ENCODE peak calls at places on chromosomes 13 and 19, in nine cellular contexts. A, T, X, S, P, R, H, W and L are unnamed samples.

GRCh38 chr13:21124853-21125252 is 51.5 kb downstream of the SKA3 start:
- DNase-seq in A (no peak), T (peak; percentile 4), X (peak; percentile 62), S (peak; percentile 25), P (no peak), R (no peak), H (no peak), W (no peak), L (no peak)

GRCh38 chr19:5805465-5806132 is 732 bp downstream of the NRTN start:
- DNase-seq in A (peak; percentile 84), T (peak; percentile 70), X (peak; percentile 57), S (peak; percentile 72), P (no peak), R (no peak), H (peak; percentile 82), W (peak; percentile 49), L (no peak)

GRCh38 chr19:49553451-49554271 is 25.9 kb downstream of the RCN3 start:
- DNase-seq in A (no peak), T (peak; percentile 75), X (peak; percentile 76), S (peak; percentile 74), P (no peak), R (no peak), H (no peak), W (peak; percentile 73), L (no peak)

GRCh38 chr19:662207-662961 is 630 bp downstream of the RNF126 start:
- DNase-seq in A (peak; percentile 55), T (peak; percentile 80), X (peak; percentile 53), S (peak; percentile 64), P (no peak), R (peak; percentile 75), H (peak; percentile 80), W (peak; percentile 66), L (no peak)

GRCh38 chr19:1457031-1457739 is 7.3 kb downstream of the APC2 start:
- DNase-seq in A (peak; percentile 35), T (no peak), X (no peak), S (no peak), P (no peak), R (no peak), H (no peak), W (no peak), L (no peak)

GRCh38 chr19:16070366-16070990 is 5.8 kb upstream of the TPM4 start:
- DNase-seq in A (peak; percentile 52), T (peak; percentile 82), X (peak; percentile 20), S (peak; percentile 85), P (peak; percentile 93), R (peak; percentile 92), H (peak; percentile 90), W (peak; percentile 77), L (peak; percentile 92)

GRCh38 chr13:37481005-37481857 is 117.3 kb downstream of the POSTN start:
- DNase-seq in A (no peak), T (no peak), X (peak; percentile 66), S (no peak), P (no peak), R (no peak), H (no peak), W (no peak), L (no peak)

GRCh38 chr19:33767898-33768413 is 28.7 kb upstream of the KCTD15 start:
- DNase-seq in A (no peak), T (no peak), X (peak; percentile 50), S (no peak), P (no peak), R (no peak), H (no peak), W (no peak), L (no peak)

GRCh38 chr13:71625694-71626093 is 241.3 kb downstream of the DACH1 start:
- DNase-seq in A (no peak), T (no peak), X (peak; percentile 0), S (no peak), P (no peak), R (no peak), H (no peak), W (no peak), L (no peak)

GRCh38 chr13:41130356-41130755 is 2.2 kb downstream of the KBTBD6 start:
- DNase-seq in A (no peak), T (no peak), X (peak; percentile 33), S (no peak), P (no peak), R (no peak), H (no peak), W (no peak), L (no peak)